ENCODE peak calls at places on chromosome 16, in nine cellular contexts. One of them, this sample, is unnamed.

GRCh38 chr16:49515861-49516260 is 142.3 kb downstream of the C16orf78 start:
- DNase-seq in H1: no peak
- DNase-seq in progenitor cell of endocrine pancreas: no peak
- DNase-seq in AG10803: no peak
- DNase-seq in nephron progenitor cell: no peak
- DNase-seq in AG04450: no peak
- DNase-seq in kidney epithelial cell: no peak
- DNase-seq in uterus: no peak
- DNase-seq in HFF-Myc: no peak
- DNase-seq in this sample: no peak

GRCh38 chr16:84252214-84252613 is 12.4 kb upstream of the KCNG4 start:
- DNase-seq in H1: no peak
- DNase-seq in progenitor cell of endocrine pancreas: no peak
- DNase-seq in AG10803: no peak
- DNase-seq in nephron progenitor cell: no peak
- DNase-seq in AG04450: no peak
- DNase-seq in kidney epithelial cell: no peak
- DNase-seq in uterus: no peak
- DNase-seq in HFF-Myc: no peak
- DNase-seq in this sample: no peak

GRCh38 chr16:66695474-66695934 is 1.0 kb downstream of the CMTM4 start:
- DNase-seq in H1: no peak
- DNase-seq in progenitor cell of endocrine pancreas: no peak
- DNase-seq in AG10803: no peak
- DNase-seq in nephron progenitor cell: no peak
- DNase-seq in AG04450: no peak
- DNase-seq in kidney epithelial cell: no peak
- DNase-seq in uterus: no peak
- DNase-seq in HFF-Myc: no peak
- DNase-seq in this sample: no peak

GRCh38 chr16:90057738-90058173 is 19.4 kb downstream of the PRDM7 start:
- DNase-seq in H1: no peak
- DNase-seq in progenitor cell of endocrine pancreas: no peak
- DNase-seq in AG10803: peak
- DNase-seq in nephron progenitor cell: no peak
- DNase-seq in AG04450: peak
- DNase-seq in kidney epithelial cell: no peak
- DNase-seq in uterus: no peak
- DNase-seq in HFF-Myc: peak
- DNase-seq in this sample: no peak

GRCh38 chr16:79599256-79599836 is 1.2 kb downstream of the MAF start:
- DNase-seq in H1: no peak
- DNase-seq in progenitor cell of endocrine pancreas: peak
- DNase-seq in AG10803: no peak
- DNase-seq in nephron progenitor cell: peak
- DNase-seq in AG04450: no peak
- DNase-seq in kidney epithelial cell: no peak
- DNase-seq in uterus: no peak
- DNase-seq in HFF-Myc: no peak
- DNase-seq in this sample: peak

GRCh38 chr16:50335198-50335958 is 33.4 kb downstream of the BRD7 start:
- DNase-seq in H1: no peak
- DNase-seq in progenitor cell of endocrine pancreas: no peak
- DNase-seq in AG10803: no peak
- DNase-seq in nephron progenitor cell: no peak
- DNase-seq in AG04450: no peak
- DNase-seq in kidney epithelial cell: no peak
- DNase-seq in uterus: no peak
- DNase-seq in HFF-Myc: no peak
- DNase-seq in this sample: no peak

GRCh38 chr16:57958544-57958943 is 12.4 kb downstream of the CNGB1 start:
- DNase-seq in H1: no peak
- DNase-seq in progenitor cell of endocrine pancreas: no peak
- DNase-seq in AG10803: no peak
- DNase-seq in nephron progenitor cell: no peak
- DNase-seq in AG04450: no peak
- DNase-seq in kidney epithelial cell: no peak
- DNase-seq in uterus: no peak
- DNase-seq in HFF-Myc: no peak
- DNase-seq in this sample: no peak

GRCh38 chr16:66274335-66275110 is 92.0 kb upstream of the CDH5 start:
- DNase-seq in H1: no peak
- DNase-seq in progenitor cell of endocrine pancreas: no peak
- DNase-seq in AG10803: peak
- DNase-seq in nephron progenitor cell: no peak
- DNase-seq in AG04450: no peak
- DNase-seq in kidney epithelial cell: no peak
- DNase-seq in uterus: no peak
- DNase-seq in HFF-Myc: no peak
- DNase-seq in this sample: no peak

GRCh38 chr16:8489580-8489979 is 100.7 kb downstream of the TMEM114 start:
- DNase-seq in H1: no peak
- DNase-seq in progenitor cell of endocrine pancreas: no peak
- DNase-seq in AG10803: no peak
- DNase-seq in nephron progenitor cell: no peak
- DNase-seq in AG04450: no peak
- DNase-seq in kidney epithelial cell: no peak
- DNase-seq in uterus: no peak
- DNase-seq in HFF-Myc: no peak
- DNase-seq in this sample: no peak

GRCh38 chr16:9199751-9200150 is 108.3 kb downstream of the HAPSTR1 start:
- DNase-seq in H1: no peak
- DNase-seq in progenitor cell of endocrine pancreas: no peak
- DNase-seq in AG10803: no peak
- DNase-seq in nephron progenitor cell: no peak
- DNase-seq in AG04450: no peak
- DNase-seq in kidney epithelial cell: no peak
- DNase-seq in uterus: no peak
- DNase-seq in HFF-Myc: no peak
- DNase-seq in this sample: no peak

GRCh38 chr16:88064011-88064888 is 113.0 kb downstream of the BANP start:
- DNase-seq in H1: no peak
- DNase-seq in progenitor cell of endocrine pancreas: no peak
- DNase-seq in AG10803: peak
- DNase-seq in nephron progenitor cell: no peak
- DNase-seq in AG04450: no peak
- DNase-seq in kidney epithelial cell: no peak
- DNase-seq in uterus: no peak
- DNase-seq in HFF-Myc: no peak
- DNase-seq in this sample: no peak
- TF ChIP-seq CTCF in H1: no peak
- TF ChIP-seq CTCF in progenitor cell of endocrine pancreas: no peak
- TF ChIP-seq CTCF in AG10803: no peak
- TF ChIP-seq CTCF in nephron progenitor cell: no peak
- TF ChIP-seq CTCF in AG04450: no peak
- TF ChIP-seq CTCF in kidney epithelial cell: no peak
- TF ChIP-seq CTCF in uterus: no peak
- TF ChIP-seq CTCF in HFF-Myc: no peak
- TF ChIP-seq CTCF in this sample: no peak

DNA sequence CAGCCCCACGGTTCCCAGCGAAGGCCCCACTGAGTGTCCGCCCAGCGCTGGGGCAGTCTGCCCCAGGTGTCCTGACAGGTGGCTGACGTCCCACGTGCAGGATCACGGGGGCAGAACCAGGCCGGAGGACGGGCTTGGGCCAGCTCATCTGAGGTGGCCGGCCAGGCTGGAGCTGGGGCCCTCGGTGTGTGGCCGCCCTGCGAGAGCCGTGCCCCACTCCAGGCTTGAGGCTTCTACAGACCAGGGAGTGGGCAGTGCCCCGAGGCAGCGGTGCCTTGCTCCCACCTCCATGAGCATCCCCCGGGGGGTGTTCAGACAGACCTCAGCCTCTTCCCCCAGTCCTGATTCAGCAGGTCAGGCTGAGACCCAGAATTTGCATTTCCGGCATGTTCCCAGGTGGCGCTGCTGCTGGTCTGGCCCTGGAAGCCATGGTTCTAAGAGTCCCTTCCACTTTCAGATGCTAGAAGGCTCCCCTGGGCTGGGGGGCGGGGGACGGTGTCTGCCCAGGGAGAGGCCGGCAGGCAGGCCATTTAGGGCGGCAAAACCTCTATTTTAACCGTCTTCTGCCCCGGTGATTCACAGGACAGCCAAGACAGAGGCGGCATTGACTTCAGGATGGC is 35.4 kb upstream of the PABPN1L start:
- DNase-seq in H1: no peak
- DNase-seq in progenitor cell of endocrine pancreas: no peak
- DNase-seq in AG10803: no peak
- DNase-seq in nephron progenitor cell: no peak
- DNase-seq in AG04450: no peak
- DNase-seq in kidney epithelial cell: no peak
- DNase-seq in uterus: no peak
- DNase-seq in HFF-Myc: no peak
- DNase-seq in this sample: no peak
- TF ChIP-seq CTCF in H1: no peak
- TF ChIP-seq CTCF in progenitor cell of endocrine pancreas: no peak
- TF ChIP-seq CTCF in AG10803: no peak
- TF ChIP-seq CTCF in nephron progenitor cell: no peak
- TF ChIP-seq CTCF in AG04450: no peak
- TF ChIP-seq CTCF in kidney epithelial cell: no peak
- TF ChIP-seq CTCF in uterus: no peak
- TF ChIP-seq CTCF in HFF-Myc: no peak
- TF ChIP-seq CTCF in this sample: no peak

DNA sequence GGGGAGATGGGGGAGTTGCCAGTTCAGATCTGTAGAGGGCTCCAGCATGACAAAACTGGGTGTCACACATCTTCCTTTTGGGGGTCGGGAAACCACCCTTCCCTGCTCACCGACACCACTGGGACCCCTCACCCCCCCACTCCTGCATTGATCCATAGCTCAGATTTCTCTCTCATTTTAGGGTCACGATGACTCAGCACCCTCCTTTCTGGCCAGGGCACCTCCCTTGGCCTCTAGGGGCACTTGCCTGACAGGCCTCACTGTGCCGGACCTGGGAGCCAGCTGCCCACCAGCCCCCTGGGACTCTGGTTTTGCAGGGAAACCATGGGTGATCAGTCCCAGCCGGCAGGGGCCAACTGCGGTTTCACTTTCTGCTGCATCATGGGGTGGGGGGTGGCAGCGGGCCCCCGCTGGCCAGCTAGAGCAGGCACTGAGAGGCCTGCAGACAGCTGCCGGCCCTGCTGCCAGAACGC is 239.4 kb downstream of the MRTFB start:
- DNase-seq in H1: no peak
- DNase-seq in progenitor cell of endocrine pancreas: no peak
- DNase-seq in AG10803: peak
- DNase-seq in nephron progenitor cell: no peak
- DNase-seq in AG04450: no peak
- DNase-seq in kidney epithelial cell: no peak
- DNase-seq in uterus: no peak
- DNase-seq in HFF-Myc: no peak
- DNase-seq in this sample: no peak
- TF ChIP-seq CTCF in H1: peak
- TF ChIP-seq CTCF in progenitor cell of endocrine pancreas: peak
- TF ChIP-seq CTCF in AG10803: peak
- TF ChIP-seq CTCF in nephron progenitor cell: no peak
- TF ChIP-seq CTCF in AG04450: peak
- TF ChIP-seq CTCF in kidney epithelial cell: peak
- TF ChIP-seq CTCF in uterus: no peak
- TF ChIP-seq CTCF in HFF-Myc: no peak
- TF ChIP-seq CTCF in this sample: no peak

GRCh38 chr16:81552743-81553079 is 108.1 kb downstream of the CMIP start:
- DNase-seq in H1: no peak
- DNase-seq in progenitor cell of endocrine pancreas: no peak
- DNase-seq in AG10803: no peak
- DNase-seq in nephron progenitor cell: no peak
- DNase-seq in AG04450: no peak
- DNase-seq in kidney epithelial cell: no peak
- DNase-seq in uterus: no peak
- DNase-seq in HFF-Myc: no peak
- DNase-seq in this sample: no peak

GRCh38 chr16:81549547-81550411 is 105.2 kb downstream of the CMIP start:
- DNase-seq in H1: no peak
- DNase-seq in progenitor cell of endocrine pancreas: no peak
- DNase-seq in AG10803: no peak
- DNase-seq in nephron progenitor cell: no peak
- DNase-seq in AG04450: no peak
- DNase-seq in kidney epithelial cell: no peak
- DNase-seq in uterus: no peak
- DNase-seq in HFF-Myc: no peak
- DNase-seq in this sample: no peak

GRCh38 chr16:81550412-81550768 is 105.8 kb downstream of the CMIP start:
- DNase-seq in H1: no peak
- DNase-seq in progenitor cell of endocrine pancreas: no peak
- DNase-seq in AG10803: no peak
- DNase-seq in nephron progenitor cell: no peak
- DNase-seq in AG04450: no peak
- DNase-seq in kidney epithelial cell: no peak
- DNase-seq in uterus: no peak
- DNase-seq in HFF-Myc: no peak
- DNase-seq in this sample: no peak

GRCh38 chr16:81551821-81552304 is 107.3 kb downstream of the CMIP start:
- DNase-seq in H1: no peak
- DNase-seq in progenitor cell of endocrine pancreas: no peak
- DNase-seq in AG10803: no peak
- DNase-seq in nephron progenitor cell: no peak
- DNase-seq in AG04450: no peak
- DNase-seq in kidney epithelial cell: no peak
- DNase-seq in uterus: no peak
- DNase-seq in HFF-Myc: no peak
- DNase-seq in this sample: no peak

DNA sequence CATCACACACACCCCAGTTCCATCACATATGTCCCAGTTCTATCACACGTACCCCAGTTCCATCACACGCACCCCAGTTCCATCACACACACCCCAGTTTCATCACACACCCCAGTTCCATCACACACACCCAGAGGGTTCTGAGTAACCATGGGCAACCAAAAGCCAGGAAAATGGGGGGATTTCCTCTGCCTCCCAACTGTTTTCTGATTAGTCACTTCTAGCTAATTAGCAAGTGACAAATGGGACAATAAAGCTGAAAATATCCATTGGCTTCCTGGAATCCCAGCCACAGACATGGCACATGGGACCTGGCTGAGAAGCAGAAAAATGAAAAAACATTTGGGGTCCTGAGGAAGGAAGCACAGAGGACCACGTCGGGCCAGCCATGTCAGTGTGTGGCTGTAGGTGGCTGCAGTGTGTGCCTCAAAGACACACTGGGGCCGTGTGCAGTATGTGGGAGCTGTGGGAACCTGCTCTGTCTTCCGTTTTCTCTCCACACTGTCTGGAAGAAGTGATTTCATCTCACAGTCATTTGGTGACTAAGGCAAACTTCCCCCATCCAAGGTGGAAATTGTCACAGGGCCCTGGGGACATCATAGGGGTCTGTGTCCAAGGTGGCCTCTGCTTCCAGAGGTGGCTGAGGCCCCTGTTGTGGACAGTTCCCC is 106.7 kb downstream of the CMIP start:
- DNase-seq in H1: no peak
- DNase-seq in progenitor cell of endocrine pancreas: no peak
- DNase-seq in AG10803: peak
- DNase-seq in nephron progenitor cell: no peak
- DNase-seq in AG04450: no peak
- DNase-seq in kidney epithelial cell: no peak
- DNase-seq in uterus: no peak
- DNase-seq in HFF-Myc: no peak
- DNase-seq in this sample: no peak
- TF ChIP-seq CTCF in H1: no peak
- TF ChIP-seq CTCF in progenitor cell of endocrine pancreas: no peak
- TF ChIP-seq CTCF in AG10803: no peak
- TF ChIP-seq CTCF in nephron progenitor cell: no peak
- TF ChIP-seq CTCF in AG04450: no peak
- TF ChIP-seq CTCF in kidney epithelial cell: no peak
- TF ChIP-seq CTCF in uterus: no peak
- TF ChIP-seq CTCF in HFF-Myc: no peak
- TF ChIP-seq CTCF in this sample: no peak

GRCh38 chr16:23155445-23156049 is 6.3 kb upstream of the USP31 start:
- DNase-seq in H1: no peak
- DNase-seq in progenitor cell of endocrine pancreas: no peak
- DNase-seq in AG10803: peak
- DNase-seq in nephron progenitor cell: no peak
- DNase-seq in AG04450: no peak
- DNase-seq in kidney epithelial cell: no peak
- DNase-seq in uterus: no peak
- DNase-seq in HFF-Myc: no peak
- DNase-seq in this sample: no peak
- TF ChIP-seq CTCF in H1: peak
- TF ChIP-seq CTCF in progenitor cell of endocrine pancreas: peak
- TF ChIP-seq CTCF in AG10803: peak
- TF ChIP-seq CTCF in nephron progenitor cell: no peak
- TF ChIP-seq CTCF in AG04450: peak
- TF ChIP-seq CTCF in kidney epithelial cell: peak
- TF ChIP-seq CTCF in uterus: no peak
- TF ChIP-seq CTCF in HFF-Myc: peak
- TF ChIP-seq CTCF in this sample: peak

This sample was measured in neural crest cell.